ENCODE peak calls at places on chromosome 7, in nine cellular contexts. Y is NCI-H460; X is neural crest cell; R is activated CD8-positive, alpha-beta T cell treated with anti-CD3 and anti-CD28 coated beads, Interleukin-2, amount 10 ng/mL, durations not matched to agents 7 days and 5 days; L is WTC11; Q is ACHN; H is activated naive CD4-positive, alpha-beta T cell treated with anti-CD3 and anti-CD28 coated beads, Interleukin-2, amount 10 ng/mL, durations not matched to agents 7 days and 5 days; W is naive thymus-derived CD8-positive, alpha-beta T cell; D is NCI-H1105 treated with DMSO at 0.1 percent for 48 hours. V is an unnamed sample.

GRCh38 chr7:44693641-44694313 is 54.9 kb upstream of the ZMIZ2 start:
- DNase-seq in X (no peak), H (no peak), D (no peak), W (no peak), Y (no peak), L (no peak), R (no peak), Q (peak), V (peak)

GRCh38 chr7:131654249-131654558 is 97.8 kb upstream of the PODXL start:
- DNase-seq in X (no peak), W (no peak), H (no peak), L (no peak), R (no peak), Q (no peak), Y (no peak), D (no peak), V (no peak)

GRCh38 chr7:119925890-119926289 is 347.1 kb upstream of the KCND2 start:
- DNase-seq in L (no peak), Q (no peak), Y (no peak), D (no peak), H (no peak), W (no peak), R (no peak), X (no peak), V (no peak)

GRCh38 chr7:108203433-108204002 is 73.4 kb upstream of the LAMB4 start:
- DNase-seq in W (no peak), R (no peak), H (no peak), L (no peak), X (no peak), Q (no peak), D (peak), Y (no peak), V (no peak)

GRCh38 chr7:6430271-6430940 is 17.3 kb downstream of the DAGLB start:
- DNase-seq in D (no peak), R (no peak), Q (peak), H (no peak), X (no peak), Y (no peak), W (no peak), L (no peak), V (no peak)

GRCh38 chr7:69967152-69967591 is 368.9 kb downstream of the AUTS2 start:
- DNase-seq in X (peak), W (no peak), Q (no peak), R (no peak), L (no peak), Y (no peak), H (no peak), D (no peak), V (no peak)

GRCh38 chr7:125547505-125547904 is 617.9 kb upstream of the POT1 start:
- DNase-seq in H (no peak), Q (no peak), L (no peak), X (no peak), D (no peak), R (no peak), Y (no peak), W (no peak), V (no peak)

GRCh38 chr7:70684173-70684572 is 447.8 kb upstream of the GALNT17 start:
- DNase-seq in R (no peak), Q (no peak), H (no peak), Y (no peak), D (no peak), W (no peak), L (no peak), X (no peak), V (no peak)

GRCh38 chr7:28316489-28316888 is 95.8 kb upstream of the CREB5 start:
- DNase-seq in H (no peak), X (no peak), W (no peak), L (no peak), R (no peak), Y (no peak), Q (no peak), D (no peak), V (no peak)

GRCh38 chr7:38545977-38546376 is 85.2 kb downstream of the AMPH start:
- DNase-seq in W (no peak), Q (no peak), R (no peak), D (no peak), H (no peak), Y (no peak), L (no peak), X (no peak), V (no peak)

GRCh38 chr7:113521468-113521867 is 397.3 kb downstream of the PPP1R3A start:
- DNase-seq in W (no peak), H (no peak), L (no peak), R (no peak), Y (no peak), X (no peak), D (no peak), Q (no peak), V (peak)

GRCh38 chr7:102415685-102416225 is 17.6 kb upstream of the ORAI2 start:
- DNase-seq in Y (no peak), H (peak), D (no peak), R (peak), Q (no peak), W (peak), X (no peak), L (no peak), V (no peak)

GRCh38 chr7:1809070-1809469 is 139.0 kb downstream of the ELFN1 start:
- DNase-seq in L (no peak), H (no peak), Y (no peak), Q (no peak), W (no peak), D (no peak), R (no peak), X (no peak), V (no peak)

GRCh38 chr7:129741743-129742213 is 130.3 kb downstream of the NRF1 start:
- DNase-seq in W (no peak), D (peak), H (no peak), X (no peak), L (no peak), Q (no peak), Y (no peak), R (no peak), V (no peak)

GRCh38 chr7:23759556-23760391 is 49.8 kb downstream of the STK31 start:
- DNase-seq in R (no peak), L (no peak), Y (no peak), X (no peak), D (peak), Q (peak), H (no peak), W (no peak), V (peak)

GRCh38 chr7:32643194-32643593 is 147.9 kb downstream of the AVL9 start:
- DNase-seq in W (no peak), R (no peak), D (no peak), L (no peak), Y (no peak), Q (no peak), X (no peak), H (no peak), V (no peak)

GRCh38 chr7:24757799-24758275 is 573 bp upstream of the GSDME start:
- DNase-seq in L (no peak), H (no peak), X (no peak), R (no peak), Q (peak), D (no peak), W (no peak), Y (no peak), V (peak)

GRCh38 chr7:97145068-97145467 is 27.6 kb downstream of the SDHAF3 start:
- DNase-seq in R (no peak), L (no peak), X (no peak), W (peak), Y (peak), D (peak), H (no peak), Q (peak), V (no peak)

GRCh38 chr7:55066938-55067337 is 48.1 kb downstream of the EGFR start:
- DNase-seq in H (no peak), L (no peak), R (no peak), W (no peak), Y (no peak), Q (no peak), X (no peak), D (no peak), V (no peak)

GRCh38 chr7:103075337-103075918 is 488 bp downstream of the ARMC10 start:
- DNase-seq in D (peak), L (peak), H (peak), W (peak), R (peak), Y (no peak), Q (peak), X (peak), V (peak)

GRCh38 chr7:156609010-156609877 is 31.3 kb upstream of the RNF32 start:
- DNase-seq in D (no peak), Q (no peak), L (no peak), X (no peak), Y (no peak), R (no peak), H (no peak), W (no peak), V (no peak)

GRCh38 chr7:156558198-156558597 is 82.4 kb upstream of the RNF32 start:
- DNase-seq in X (no peak), H (no peak), Y (no peak), L (no peak), R (no peak), Q (peak), D (no peak), W (no peak), V (peak)

GRCh38 chr7:97118306-97118917 is 914 bp downstream of the SDHAF3 start:
- DNase-seq in L (no peak), X (no peak), R (no peak), H (no peak), Q (peak), D (no peak), W (no peak), Y (no peak), V (no peak)

GRCh38 chr7:146002431-146003078 is 114.0 kb upstream of the CNTNAP2 start:
- DNase-seq in X (no peak), Y (no peak), Q (no peak), W (no peak), R (no peak), L (no peak), H (no peak), D (no peak), V (no peak)

GRCh38 chr7:133081119-133081604 is 728 bp downstream of the CHCHD3 start:
- DNase-seq in W (no peak), Y (no peak), Q (peak), L (peak), R (peak), H (peak), D (no peak), X (no peak), V (peak)

GRCh38 chr7:66629222-66629658 is 559 bp downstream of the KCTD7 start:
- DNase-seq in Q (no peak), X (no peak), H (no peak), Y (no peak), R (no peak), W (no peak), L (peak), D (no peak), V (no peak)

GRCh38 chr7:159102681-159103381 is 41.8 kb downstream of the VIPR2 start:
- DNase-seq in Y (no peak), W (no peak), D (no peak), L (no peak), R (no peak), X (no peak), H (peak), Q (no peak), V (no peak)

GRCh38 chr7:135100856-135101255 is 47.0 kb upstream of the TMEM140 start:
- DNase-seq in X (no peak), L (no peak), Y (no peak), D (no peak), H (no peak), W (no peak), Q (no peak), R (no peak), V (peak)

GRCh38 chr7:27842094-27842493 is 102.1 kb downstream of the TAX1BP1 start:
- DNase-seq in H (no peak), D (no peak), L (no peak), Y (no peak), W (no peak), X (no peak), Q (no peak), R (no peak), V (no peak)

GRCh38 chr7:548401-548800 is 28.8 kb upstream of the PDGFA start:
- DNase-seq in Q (no peak), D (no peak), X (no peak), W (no peak), Y (no peak), L (no peak), R (no peak), H (no peak), V (no peak)

GRCh38 chr7:32658034-32658944 is 163.0 kb downstream of the AVL9 start:
- DNase-seq in Q (peak), H (no peak), D (no peak), X (no peak), R (no peak), L (no peak), W (no peak), Y (peak), V (no peak)

GRCh38 chr7:43693687-43694398 is 35.5 kb downstream of the COA1 start:
- DNase-seq in W (no peak), L (no peak), Q (peak), Y (no peak), D (no peak), R (no peak), H (no peak), X (no peak), V (peak)

GRCh38 chr7:107715531-107715930 is 28.4 kb upstream of the CBLL1 start:
- DNase-seq in R (no peak), W (no peak), H (no peak), D (no peak), Q (peak), Y (no peak), X (no peak), L (no peak), V (no peak)

GRCh38 chr7:134637934-134638719 is 8.5 kb upstream of the BPGM start:
- DNase-seq in Q (no peak), D (no peak), H (peak), L (no peak), W (peak), R (no peak), X (no peak), Y (no peak), V (no peak)

GRCh38 chr7:28725911-28726310 is 232.2 kb downstream of the TRIL start:
- DNase-seq in Y (no peak), D (no peak), H (no peak), Q (no peak), W (no peak), X (no peak), L (no peak), R (no peak), V (peak)

GRCh38 chr7:3067193-3067592 is 23.5 kb upstream of the CARD11 start:
- DNase-seq in W (no peak), Q (no peak), H (no peak), D (no peak), L (no peak), X (no peak), R (peak), Y (no peak), V (no peak)